ENCODE peak calls at places on chromosome 13, in eight cellular contexts. J is thoracic aorta, L is cardiac fibroblast, X is IMR-90, U is dorsolateral prefrontal cortex, Q is progenitor cell of endocrine pancreas, F is lower leg skin, V is omental fat pad. I is an unnamed sample.

GRCh38 chr13:31556376-31556775 is 182.9 kb upstream of the RXFP2 start:
- DNase-seq in F (no peak), V (no peak), L (peak), J (no peak), Q (no peak), X (peak), U (no peak), I (no peak)

GRCh38 chr13:91739751-91740150 is 341.3 kb downstream of the GPC5 start:
- DNase-seq in U (no peak), F (no peak), V (no peak), Q (no peak), J (no peak), X (no peak), L (no peak), I (no peak)

GRCh38 chr13:73958657-73959397 is 175.4 kb downstream of the KLF12 start:
- DNase-seq in U (no peak), Q (no peak), F (no peak), V (no peak), L (no peak), J (no peak), X (no peak), I (no peak)

GRCh38 chr13:32035701-32036100 is 4.1 kb downstream of the FRY start:
- DNase-seq in X (no peak), F (no peak), V (no peak), Q (no peak), L (no peak), J (no peak), U (no peak), I (no peak)

GRCh38 chr13:100039740-100040139 is 49.2 kb upstream of the PCCA start:
- DNase-seq in F (no peak), U (no peak), L (no peak), V (no peak), Q (no peak), J (no peak), X (peak), I (no peak)

GRCh38 chr13:27493981-27494380 is 43.6 kb upstream of the MTIF3 start:
- DNase-seq in L (peak), V (no peak), J (no peak), F (no peak), U (no peak), X (no peak), Q (no peak), I (no peak)

GRCh38 chr13:30234763-30235162 is 72.6 kb downstream of the KATNAL1 start:
- DNase-seq in F (no peak), J (no peak), Q (no peak), X (no peak), U (no peak), V (no peak), L (peak), I (no peak)

GRCh38 chr13:40539954-40540706 is 126.3 kb downstream of the FOXO1 start:
- DNase-seq in Q (no peak), U (no peak), X (peak), F (no peak), V (no peak), J (no peak), L (peak), I (no peak)

GRCh38 chr13:91693466-91693865 is 295.0 kb downstream of the GPC5 start:
- DNase-seq in U (no peak), V (no peak), X (no peak), L (no peak), F (no peak), J (no peak), Q (no peak), I (no peak)

GRCh38 chr13:98217597-98217996 is 40.5 kb upstream of the RNF113B start:
- DNase-seq in J (no peak), U (no peak), F (no peak), V (no peak), Q (no peak), X (no peak), L (no peak), I (no peak)

GRCh38 chr13:89812856-89813255 is 1534.6 kb upstream of the MIR17HG start:
- DNase-seq in X (no peak), L (no peak), J (no peak), U (no peak), Q (no peak), F (no peak), V (no peak), I (no peak)

GRCh38 chr13:30715357-30715756 is 20.0 kb upstream of the ALOX5AP start:
- DNase-seq in J (no peak), U (no peak), Q (no peak), V (no peak), L (no peak), X (no peak), F (no peak), I (no peak)

GRCh38 chr13:48156466-48156865 is 61.6 kb upstream of the MED4 start:
- DNase-seq in Q (no peak), J (no peak), L (no peak), F (no peak), X (no peak), U (no peak), V (no peak), I (peak)

GRCh38 chr13:43122706-43123268 is 99.4 kb downstream of the DNAJC15 start:
- DNase-seq in J (no peak), V (no peak), U (no peak), X (no peak), L (no peak), Q (no peak), F (no peak), I (no peak)

DNA sequence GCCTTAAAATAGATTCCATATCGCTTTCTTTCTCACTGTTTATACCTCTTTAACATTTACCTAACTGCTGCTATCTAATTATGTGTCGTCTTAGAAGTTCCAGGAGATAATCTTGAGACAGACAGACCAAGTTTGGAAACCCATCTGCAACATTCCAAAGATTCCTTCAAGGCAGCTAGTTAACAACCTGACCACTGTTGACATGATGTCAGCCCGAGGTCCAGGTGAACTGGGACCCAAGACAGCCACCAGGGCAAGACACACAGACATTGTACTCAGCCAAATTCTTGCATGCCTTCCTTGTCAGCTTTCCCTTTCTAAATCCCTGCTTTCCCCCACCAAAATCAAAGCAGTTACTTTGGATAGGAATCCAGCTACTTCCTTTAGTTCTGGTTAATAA is 1476.5 kb upstream of the PRR20A start:
- DNase-seq in F (no peak), L (no peak), U (no peak), V (no peak), Q (no peak), J (no peak), X (no peak), I (no peak)
- TF ChIP-seq CTCF in F (no peak), L (no peak), U (no peak), V (no peak), Q (no peak), J (no peak), X (no peak), I (no peak)

DNA sequence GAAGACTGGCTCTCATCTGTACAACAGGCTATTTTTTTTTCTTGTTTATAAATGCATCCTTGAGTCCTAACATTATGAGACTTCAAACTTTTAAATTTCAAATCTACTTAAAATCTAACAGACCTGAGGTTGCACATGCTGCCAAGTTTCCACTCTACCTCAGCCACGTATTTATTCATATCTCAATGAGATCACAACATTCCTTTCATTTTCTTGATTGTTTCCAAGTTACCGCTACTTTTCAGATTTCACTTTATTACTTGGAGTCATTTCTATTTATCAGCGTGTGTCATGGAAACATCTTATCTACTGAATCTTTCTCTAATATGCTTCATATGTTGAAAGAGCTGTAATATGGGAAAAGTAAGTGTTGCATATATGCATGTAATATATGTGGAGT is 1257.5 kb upstream of the ATXN8OS start:
- DNase-seq in X (no peak), Q (no peak), V (no peak), J (no peak), L (no peak), F (no peak), U (no peak), I (no peak)
- TF ChIP-seq CTCF in X (no peak), Q (no peak), V (no peak), J (no peak), L (no peak), F (no peak), U (no peak), I (no peak)

GRCh38 chr13:67267136-67267535 is 37.0 kb upstream of the PCDH9 start:
- DNase-seq in U (no peak), Q (no peak), F (no peak), J (no peak), L (peak), V (no peak), X (peak), I (no peak)
- TF ChIP-seq CTCF in U (no peak), Q (no peak), F (no peak), J (no peak), L (no peak), V (no peak), X (no peak), I (no peak)

GRCh38 chr13:112616586-112617381 is 28.8 kb upstream of the TUBGCP3 start:
- DNase-seq in X (peak), J (no peak), Q (no peak), V (no peak), L (peak), F (no peak), U (no peak), I (no peak)
- TF ChIP-seq CTCF in X (peak), J (peak), Q (peak), V (no peak), L (peak), F (peak), U (peak), I (no peak)

GRCh38 chr13:111532111-111532510 is 211.7 kb downstream of the TEX29 start:
- DNase-seq in L (no peak), V (no peak), U (no peak), J (no peak), Q (no peak), X (no peak), F (no peak), I (no peak)

GRCh38 chr13:111530137-111530536 is 209.7 kb downstream of the TEX29 start:
- DNase-seq in V (no peak), Q (no peak), F (peak), L (no peak), U (no peak), X (no peak), J (no peak), I (no peak)

GRCh38 chr13:111533900-111534645 is 213.6 kb downstream of the TEX29 start:
- DNase-seq in F (no peak), L (no peak), Q (no peak), J (no peak), X (no peak), U (no peak), V (no peak), I (no peak)

GRCh38 chr13:111528513-111528912 is 208.1 kb downstream of the TEX29 start:
- DNase-seq in F (no peak), U (no peak), L (no peak), V (no peak), Q (no peak), X (no peak), J (no peak), I (no peak)

DNA sequence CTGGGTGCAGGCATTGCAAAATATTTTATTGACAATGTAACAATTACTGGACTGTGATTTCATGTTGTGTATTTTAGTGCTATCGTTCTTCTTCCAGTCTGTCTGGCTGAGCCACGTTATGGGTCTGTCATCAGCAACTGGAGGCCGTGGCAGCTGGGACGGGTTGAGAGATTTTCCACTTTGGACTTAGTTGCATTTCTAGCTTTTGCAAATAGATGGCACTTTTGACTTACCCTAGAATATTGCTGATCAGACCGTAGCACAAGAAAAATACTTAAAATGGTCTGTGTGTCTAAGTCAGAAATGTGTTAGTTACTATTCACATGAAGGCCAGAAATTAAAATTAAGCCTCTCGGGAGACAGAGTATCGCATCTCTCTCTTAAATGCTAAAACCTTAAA is 211.1 kb downstream of the TEX29 start:
- DNase-seq in X (peak), L (peak), J (no peak), Q (no peak), V (no peak), U (no peak), F (no peak), I (no peak)
- TF ChIP-seq CTCF in X (peak), L (no peak), J (no peak), Q (peak), V (no peak), U (peak), F (no peak), I (no peak)

DNA sequence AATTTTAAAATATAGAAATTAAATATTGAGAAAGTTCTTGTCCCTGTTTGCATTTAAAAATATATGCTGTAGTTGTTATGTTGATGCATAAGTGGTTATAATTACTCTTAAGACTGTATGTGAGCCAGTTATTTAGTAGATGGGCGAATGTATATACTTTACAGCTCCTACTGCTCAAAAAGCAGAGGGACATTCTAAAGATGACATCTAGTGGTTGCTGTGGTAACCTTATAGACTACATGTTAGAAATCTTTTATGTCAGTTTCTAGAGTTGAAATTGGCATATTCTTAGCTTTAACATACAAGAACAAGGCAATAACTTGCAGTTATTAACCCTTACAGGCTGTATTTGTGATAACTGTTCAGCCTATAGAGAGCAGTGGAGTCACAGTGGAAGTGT is 160.5 kb downstream of the OLFM4 start:
- DNase-seq in X (no peak), F (no peak), V (no peak), U (no peak), L (no peak), Q (no peak), J (no peak), I (no peak)
- TF ChIP-seq CTCF in X (no peak), F (no peak), V (no peak), U (no peak), L (no peak), Q (no peak), J (no peak), I (no peak)

GRCh38 chr13:49494645-49495044 is 1.1 kb upstream of the PHF11 start:
- DNase-seq in Q (no peak), J (no peak), L (no peak), X (no peak), U (no peak), V (no peak), F (no peak), I (no peak)

GRCh38 chr13:49499889-49500660 is 4.3 kb downstream of the PHF11 start:
- DNase-seq in V (no peak), F (no peak), X (peak), U (no peak), J (no peak), Q (no peak), L (peak), I (no peak)

GRCh38 chr13:49498211-49498610 is 2.5 kb downstream of the PHF11 start:
- DNase-seq in F (no peak), Q (no peak), L (no peak), X (no peak), U (no peak), V (no peak), J (no peak), I (no peak)

GRCh38 chr13:49497272-49497671 is 1.5 kb downstream of the PHF11 start:
- DNase-seq in Q (no peak), J (no peak), X (no peak), U (no peak), L (no peak), F (no peak), V (no peak), I (no peak)

DNA sequence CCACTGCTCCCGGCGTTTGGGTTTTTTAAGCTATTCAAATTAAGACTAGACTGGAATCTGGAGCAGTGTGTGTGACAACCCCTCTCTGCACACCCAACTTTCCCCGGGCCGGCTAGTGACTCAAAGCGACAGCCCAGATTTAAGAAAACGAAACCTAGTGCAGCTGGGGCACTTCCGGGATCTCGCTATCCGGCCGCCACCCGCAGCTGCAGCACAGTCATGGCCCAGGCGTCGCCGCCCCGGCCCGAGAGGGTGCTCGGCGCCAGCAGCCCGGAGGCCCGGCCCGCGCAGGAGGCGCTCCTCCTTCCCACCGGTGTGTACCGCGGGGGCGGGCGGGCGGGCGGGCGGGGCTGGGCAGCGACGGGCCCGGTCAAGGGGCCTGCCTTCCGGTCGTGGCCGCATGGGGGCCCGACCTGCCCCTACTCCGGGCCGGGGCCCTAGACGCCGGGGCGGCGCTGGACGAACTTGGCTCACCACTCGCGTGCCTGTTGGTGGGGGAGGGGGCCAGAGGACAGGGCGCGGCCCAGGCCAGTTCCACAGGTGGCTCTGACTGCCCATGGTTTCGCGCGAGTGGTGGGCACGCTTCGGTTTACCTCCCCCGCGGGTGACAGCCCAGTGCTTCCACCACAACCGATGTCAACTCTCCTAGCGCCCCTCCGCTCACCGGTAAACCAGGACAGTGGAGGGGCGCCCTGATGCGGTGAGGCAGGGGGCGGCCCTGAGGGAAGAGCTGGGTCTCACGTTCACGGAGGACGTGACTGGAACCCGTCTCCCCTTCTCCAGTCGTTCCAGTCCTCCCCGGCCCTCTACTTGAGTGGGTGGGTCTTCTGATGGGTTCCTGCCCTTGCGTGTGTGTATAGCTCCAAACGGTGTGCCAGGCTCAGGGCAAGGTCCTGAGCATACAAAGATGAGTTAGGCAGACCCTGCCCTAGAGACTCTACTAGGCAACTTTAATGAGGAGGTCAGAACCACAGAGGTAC is at the start of gene PHF11:
- DNase-seq in U (peak), Q (peak), J (peak), V (peak), L (peak), F (peak), X (peak), I (peak)
- TF ChIP-seq CTCF in U (no peak), Q (peak), J (peak), V (no peak), L (no peak), F (no peak), X (no peak), I (no peak)

GRCh38 chr13:111899714-111900389 is 167.1 kb upstream of the SOX1 start:
- DNase-seq in V (no peak), X (no peak), Q (no peak), U (no peak), J (no peak), F (peak), L (no peak), I (no peak)
- TF ChIP-seq CTCF in V (no peak), X (no peak), Q (no peak), U (no peak), J (no peak), F (no peak), L (no peak), I (no peak)

DNA sequence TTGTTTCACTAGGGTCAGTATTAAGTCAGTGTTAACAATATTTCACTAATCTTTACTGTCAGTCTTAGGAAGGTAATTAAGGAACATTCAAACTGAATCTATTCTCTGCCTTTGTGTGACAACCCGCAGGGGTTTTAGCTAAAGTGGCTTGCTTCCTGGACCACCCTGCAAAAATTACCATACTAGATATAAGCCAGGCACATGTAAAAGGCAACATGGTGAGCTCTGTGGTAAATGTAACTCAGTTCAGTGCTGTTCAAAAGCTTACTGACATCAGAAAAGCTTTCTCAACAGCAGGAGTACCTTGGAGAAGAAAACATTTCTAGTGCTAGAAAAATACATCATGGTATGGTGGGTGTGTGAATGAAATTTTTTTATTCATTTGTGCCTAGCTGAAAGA is 116.7 kb downstream of the FREM2 start:
- DNase-seq in Q (no peak), X (no peak), U (no peak), F (no peak), J (no peak), L (no peak), V (no peak), I (no peak)
- TF ChIP-seq CTCF in Q (no peak), X (no peak), U (no peak), F (no peak), J (no peak), L (no peak), V (no peak), I (no peak)